ENCODE peak calls at places on chromosome 2, in ten cellular contexts. J is heart left ventricle, B is midbrain, H is posterior cingulate gyrus, L is NCI-H446 treated with DMSO at 0.1 percent for 48 hours, F is ACHN, K is EH, D is dermis blood vessel endothelial cell, T is NCI-H2081, I is heart right ventricle. E is an unnamed sample.

GRCh38 chr2:231181848-231182247 is 16.6 kb upstream of the ARMC9 start:
- DNase-seq in H (no peak), K (peak), L (no peak), J (peak), I (peak), D (peak), T (no peak), B (peak), F (peak), E (no peak)

GRCh38 chr2:25174192-25174861 is 5.9 kb upstream of the POMC start:
- DNase-seq in H (no peak), F (no peak), I (no peak), L (no peak), J (no peak), K (no peak), D (no peak), T (no peak), B (no peak), E (no peak)

GRCh38 chr2:118847447-118848172 is at the start of gene EN1:
- DNase-seq in F (peak), H (no peak), B (no peak), J (no peak), T (no peak), K (no peak), D (no peak), L (no peak), I (no peak), E (no peak)

GRCh38 chr2:240509667-240510512 is 47.9 kb downstream of the ANKMY1 start:
- DNase-seq in K (no peak), H (no peak), I (no peak), F (no peak), B (no peak), D (no peak), J (no peak), L (no peak), T (no peak), E (no peak)

GRCh38 chr2:180980943-180981898 is 816 bp downstream of the UBE2E3 start:
- DNase-seq in I (peak), F (peak), D (peak), H (peak), K (peak), J (peak), B (peak), T (no peak), L (no peak), E (no peak)

GRCh38 chr2:17182399-17182798 is 335.8 kb downstream of the RAD51AP2 start:
- DNase-seq in H (no peak), L (no peak), F (no peak), T (no peak), K (no peak), J (no peak), B (no peak), D (no peak), I (no peak), E (no peak)

GRCh38 chr2:98518106-98518505 is 73.4 kb downstream of the INPP4A start:
- DNase-seq in D (peak), J (no peak), T (no peak), H (no peak), K (peak), B (peak), L (no peak), F (peak), I (peak), E (no peak)

GRCh38 chr2:62466501-62466854 is 39.5 kb downstream of the TMEM17 start:
- DNase-seq in H (no peak), B (no peak), L (no peak), T (no peak), I (no peak), K (no peak), D (no peak), F (no peak), J (no peak), E (no peak)

GRCh38 chr2:217858519-217859466 is 144.0 kb downstream of the TNS1 start:
- DNase-seq in J (peak), F (no peak), L (no peak), K (peak), B (peak), I (peak), T (no peak), H (peak), D (peak), E (peak)

GRCh38 chr2:20217041-20217970 is 7.6 kb downstream of the SDC1 start:
- DNase-seq in D (no peak), I (no peak), H (no peak), K (no peak), L (no peak), J (peak), B (no peak), F (peak), T (no peak), E (no peak)

GRCh38 chr2:99085400-99085799 is 56.1 kb upstream of the C2orf15 start:
- DNase-seq in I (no peak), L (no peak), B (no peak), T (no peak), D (peak), H (no peak), J (no peak), K (peak), F (peak), E (no peak)

GRCh38 chr2:24873619-24874018 is 46.4 kb downstream of the ADCY3 start:
- DNase-seq in I (peak), H (no peak), T (no peak), L (no peak), B (no peak), J (no peak), K (no peak), D (no peak), F (no peak), E (no peak)